ENCODE peak calls at places on chromosomes 2 and 18, in nine cellular contexts. Y, O, K, H, S, U, M, F and I are unnamed samples.

GRCh38 chr18:47246027-47246971 is 5.2 kb downstream of the SKOR2 start:
- DNase-seq in H (no peak), S (no peak), F (no peak), O (no peak), Y (no peak), U (no peak), K (no peak), M (no peak), I (no peak)

GRCh38 chr2:225867071-225867470 is 467.6 kb downstream of the NYAP2 start:
- DNase-seq in Y (no peak), O (no peak), F (no peak), H (no peak), U (no peak), M (no peak), S (no peak), K (no peak), I (no peak)

GRCh38 chr2:109197491-109198480 is 68.8 kb downstream of the SH3RF3 start:
- DNase-seq in S (no peak), U (no peak), F (no peak), M (no peak), O (peak), H (no peak), K (no peak), Y (no peak), I (no peak)

GRCh38 chr2:241975593-241976284 is 106.2 kb downstream of the RTP5 start:
- DNase-seq in K (no peak), F (no peak), S (no peak), M (no peak), H (no peak), O (no peak), U (no peak), Y (no peak), I (no peak)

GRCh38 chr2:167964650-167965404 is 282.6 kb downstream of the STK39 start:
- DNase-seq in M (no peak), H (no peak), Y (no peak), U (no peak), F (no peak), S (no peak), K (no peak), O (no peak), I (no peak)

GRCh38 chr2:180707867-180708205 is 272.6 kb upstream of the UBE2E3 start:
- DNase-seq in S (peak), M (peak), H (peak), O (no peak), F (no peak), Y (no peak), U (no peak), K (no peak), I (no peak)

GRCh38 chr2:103410221-103410620 is 648.4 kb downstream of the TMEM182 start:
- DNase-seq in M (no peak), H (no peak), F (no peak), Y (no peak), S (no peak), U (no peak), K (no peak), O (no peak), I (no peak)

GRCh38 chr2:239259603-239260298 is 141.1 kb downstream of the HDAC4 start:
- DNase-seq in Y (peak), F (peak), K (no peak), H (no peak), S (peak), U (no peak), M (no peak), O (peak), I (no peak)

GRCh38 chr18:9696112-9696511 is 12.0 kb upstream of the RAB31 start:
- DNase-seq in U (no peak), S (no peak), H (no peak), F (no peak), O (no peak), M (no peak), Y (no peak), K (no peak), I (peak)

GRCh38 chr2:152155209-152155608 is 20.4 kb downstream of the STAM2 start:
- DNase-seq in K (no peak), U (no peak), F (no peak), M (no peak), Y (no peak), S (no peak), H (peak), O (no peak), I (no peak)

GRCh38 chr2:232117413-232117812 is 155.9 kb downstream of the DIS3L2 start:
- DNase-seq in M (no peak), F (no peak), S (no peak), H (peak), U (no peak), O (no peak), Y (no peak), K (no peak), I (no peak)

GRCh38 chr2:217092710-217093379 is 233.0 kb upstream of the TNP1 start:
- DNase-seq in M (no peak), K (no peak), Y (no peak), F (no peak), S (no peak), U (no peak), O (no peak), H (no peak), I (no peak)

GRCh38 chr2:188524519-188525113 is 232.9 kb downstream of the GULP1 start:
- DNase-seq in K (no peak), H (peak), F (no peak), Y (peak), S (no peak), U (peak), O (no peak), M (peak), I (no peak)

GRCh38 chr2:19048593-19049264 is 309.7 kb downstream of the OSR1 start:
- DNase-seq in F (no peak), S (peak), U (peak), Y (no peak), M (peak), H (peak), K (peak), O (no peak), I (no peak)

GRCh38 chr18:79682896-79683625 is 3.5 kb downstream of the CTDP1 start:
- DNase-seq in K (no peak), F (no peak), S (no peak), H (no peak), Y (no peak), U (no peak), O (no peak), M (no peak), I (no peak)

DNA sequence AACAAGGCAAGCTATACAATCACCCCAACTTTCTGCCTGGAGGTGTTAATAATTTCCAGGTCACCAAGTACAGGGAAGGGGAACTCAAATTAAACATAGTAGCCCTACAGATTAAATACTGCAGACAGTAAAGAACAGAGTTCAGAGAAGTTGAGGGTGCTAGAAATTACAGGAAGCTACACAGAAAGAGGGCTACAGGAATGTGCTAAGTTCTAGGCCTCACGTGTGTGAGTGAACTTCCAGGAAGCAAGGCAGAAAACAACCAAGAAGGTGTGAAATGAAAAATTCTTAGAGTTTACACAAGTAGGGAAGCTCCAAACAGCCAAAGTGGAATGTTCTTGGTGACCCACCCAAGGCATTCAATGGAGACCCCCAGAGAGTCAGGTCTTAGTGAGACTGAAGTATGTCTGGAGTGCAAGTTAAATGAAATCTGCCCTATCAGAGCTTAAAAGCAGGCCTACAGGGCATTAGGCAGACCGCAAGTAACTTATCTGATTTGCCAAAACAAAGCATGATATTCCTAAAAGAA is 58.2 kb upstream of the RNU4ATAC start:
- DNase-seq in Y (no peak), M (no peak), U (no peak), O (no peak), F (no peak), K (no peak), S (no peak), H (no peak), I (no peak)
- TF ChIP-seq CTCF in Y (no peak), M (no peak), U (no peak), O (no peak), F (no peak), K (no peak), S (no peak), H (no peak), I (no peak)

DNA sequence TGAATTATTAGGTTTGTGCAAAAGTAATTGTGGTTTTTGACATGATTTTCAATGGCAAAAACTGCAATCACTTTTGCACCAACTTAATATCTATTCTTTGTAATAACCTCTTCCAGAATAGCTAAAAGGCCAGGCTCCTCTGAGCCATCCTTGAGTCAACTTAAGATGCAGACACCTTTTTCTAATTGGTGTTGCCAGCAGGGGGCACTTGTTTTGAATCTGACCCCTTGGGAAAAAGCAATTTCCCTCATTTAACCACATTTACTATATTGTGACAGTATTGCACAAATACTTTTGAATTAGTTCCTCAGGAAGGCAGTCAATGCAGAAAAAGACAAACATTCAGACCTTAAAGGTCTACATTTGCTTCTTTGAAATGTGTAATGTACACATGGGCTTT is 78.6 kb upstream of the GALNT5 start:
- DNase-seq in K (no peak), F (no peak), U (no peak), H (no peak), Y (no peak), S (no peak), O (no peak), M (no peak), I (no peak)
- TF ChIP-seq CTCF in K (no peak), F (no peak), U (peak), H (peak), Y (no peak), S (no peak), O (no peak), M (no peak), I (no peak)

DNA sequence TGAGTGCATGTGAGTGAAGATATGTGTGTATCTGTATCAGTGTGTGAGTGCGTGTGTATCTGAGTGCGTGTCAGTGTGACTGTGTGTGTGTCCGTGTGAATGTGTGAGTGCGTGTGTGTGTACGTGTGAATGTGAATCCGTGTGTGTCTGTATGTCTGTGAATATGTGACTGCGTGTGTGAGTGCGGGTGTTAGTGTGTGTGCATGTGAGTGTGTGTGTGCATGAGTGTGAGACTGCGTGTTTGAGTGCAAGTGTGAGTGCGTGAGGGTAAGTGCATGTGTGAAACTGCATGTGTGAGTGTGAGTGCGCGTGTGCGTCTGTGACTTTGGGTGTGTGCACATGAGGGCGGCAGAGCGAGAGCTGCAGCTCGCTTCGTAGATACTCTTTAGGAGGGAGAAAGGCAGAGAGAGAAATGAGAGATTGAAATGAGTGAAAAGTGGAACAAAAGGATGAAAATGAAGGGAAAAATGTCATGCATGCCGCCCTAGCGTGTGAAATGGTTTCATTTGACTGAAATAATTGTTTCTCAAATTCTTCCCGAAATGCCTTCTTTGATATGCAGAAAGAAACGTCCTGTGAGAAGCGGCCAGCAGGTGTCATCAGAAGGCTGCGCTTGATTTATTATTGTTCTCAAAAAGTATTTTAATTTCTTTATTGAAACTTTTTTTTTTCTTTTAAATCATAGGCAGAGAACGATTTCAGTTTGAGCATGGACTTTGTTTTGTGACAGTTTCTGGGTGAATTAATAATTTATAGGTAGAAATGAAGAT is 25.6 kb downstream of the ZNF407 start:
- DNase-seq in O (no peak), S (no peak), Y (no peak), M (peak), K (no peak), U (no peak), F (no peak), H (no peak), I (no peak)
- TF ChIP-seq CTCF in O (peak), S (peak), Y (no peak), M (peak), K (peak), U (peak), F (peak), H (peak), I (peak)

GRCh38 chr18:7895346-7895745 is 328.2 kb downstream of the PTPRM start:
- DNase-seq in H (no peak), O (no peak), Y (no peak), M (no peak), S (no peak), F (no peak), U (no peak), K (no peak), I (no peak)
- TF ChIP-seq CTCF in H (no peak), O (no peak), Y (no peak), M (no peak), S (no peak), F (no peak), U (no peak), K (no peak), I (no peak)

GRCh38 chr2:120436885-120437603 is 91.1 kb downstream of the INHBB start:
- DNase-seq in H (peak), S (peak), K (no peak), U (no peak), Y (peak), M (peak), F (no peak), O (peak), I (no peak)
- TF ChIP-seq CTCF in H (peak), S (no peak), K (peak), U (peak), Y (peak), M (peak), F (peak), O (peak), I (peak)

GRCh38 chr2:130851624-130852382 is 15.1 kb downstream of the ARHGEF4 start:
- DNase-seq in S (no peak), Y (no peak), H (no peak), M (no peak), O (no peak), K (no peak), F (no peak), U (no peak), I (no peak)
- TF ChIP-seq CTCF in S (no peak), Y (no peak), H (no peak), M (no peak), O (no peak), K (no peak), F (no peak), U (no peak), I (no peak)

GRCh38 chr18:63823516-63824219 is 48.5 kb downstream of the SERPINB7 start:
- DNase-seq in U (peak), F (no peak), K (no peak), M (no peak), Y (peak), H (no peak), O (peak), S (peak), I (no peak)
- TF ChIP-seq CTCF in U (peak), F (no peak), K (peak), M (peak), Y (peak), H (no peak), O (no peak), S (peak), I (peak)